ENCODE peak calls at places on chromosomes 4 and X, in seven cellular contexts. P is mammary epithelial cell, B is kidney epithelial cell, L is Caco-2, A is IMR-90, K is choroid plexus epithelial cell, O is astrocyte of the spinal cord. E is an unnamed sample.

GRCh38 chrX:129116651-129117050 is 406.6 kb downstream of the SMARCA1 start:
- DNase-seq in P (no peak), B (no peak), L (no peak), A (no peak), K (no peak), O (no peak), E (no peak)

GRCh38 chrX:37423864-37424569 is 74.9 kb downstream of the PRRG1 start:
- DNase-seq in P (no peak), B (no peak), L (no peak), A (peak), K (peak), O (peak), E (no peak)

GRCh38 chr4:41319553-41319952 is 62.8 kb downstream of the UCHL1 start:
- DNase-seq in P (peak), B (no peak), L (no peak), A (no peak), K (peak), O (no peak), E (no peak)

GRCh38 chr4:188903995-188904394 is 764.8 kb downstream of the TRIML1 start:
- DNase-seq in P (no peak), B (no peak), L (no peak), A (peak), K (no peak), O (no peak), E (no peak)

GRCh38 chrX:107135076-107135964 is 16.7 kb upstream of the RBM41 start:
- DNase-seq in P (peak), B (no peak), L (no peak), A (peak), K (peak), O (peak), E (no peak)

GRCh38 chr4:185265942-185266341 is 56.5 kb downstream of the SNX25 start:
- DNase-seq in P (peak), B (no peak), L (no peak), A (peak), K (peak), O (peak), E (no peak)

GRCh38 chrX:100645106-100645505 is 1.1 kb downstream of the SRPX2 start:
- DNase-seq in P (peak), B (no peak), L (no peak), A (no peak), K (no peak), O (no peak), E (no peak)

GRCh38 chrX:10615931-10616780 is 4.2 kb downstream of the MID1 start:
- DNase-seq in P (no peak), B (no peak), L (peak), A (peak), K (peak), O (peak), E (peak)

GRCh38 chr4:79823148-79823763 is 249.8 kb downstream of the ANTXR2 start:
- DNase-seq in P (no peak), B (no peak), L (no peak), A (peak), K (peak), O (peak), E (no peak)

GRCh38 chrX:15055146-15055930 is 182.1 kb downstream of the MOSPD2 start:
- DNase-seq in P (peak), B (peak), L (no peak), A (peak), K (peak), O (peak), E (no peak)

GRCh38 chr4:158671665-158671914 is at the start of gene C4orf46:
- DNase-seq in P (no peak), B (no peak), L (no peak), A (no peak), K (no peak), O (no peak), E (no peak)

GRCh38 chr4:111334356-111334755 is 711.5 kb upstream of the PITX2 start:
- DNase-seq in P (no peak), B (no peak), L (no peak), A (peak), K (no peak), O (no peak), E (no peak)

GRCh38 chrX:66001596-66001995 is 38.3 kb downstream of the VSIG4 start:
- DNase-seq in P (no peak), B (no peak), L (no peak), A (no peak), K (no peak), O (no peak), E (no peak)

GRCh38 chrX:34875204-34875603 is 67.4 kb upstream of the FAM47B start:
- DNase-seq in P (peak), B (peak), L (no peak), A (peak), K (peak), O (peak), E (no peak)

GRCh38 chr4:181838253-181838652 is 404.9 kb upstream of the TENM3 start:
- DNase-seq in P (no peak), B (no peak), L (no peak), A (no peak), K (no peak), O (no peak), E (no peak)

GRCh38 chr4:148054275-148054674 is 322.4 kb downstream of the ARHGAP10 start:
- DNase-seq in P (no peak), B (no peak), L (peak), A (no peak), K (peak), O (peak), E (no peak)

GRCh38 chrX:150454508-150455219 is 91.5 kb downstream of the MAMLD1 start:
- DNase-seq in P (no peak), B (no peak), L (no peak), A (no peak), K (no peak), O (no peak), E (no peak)

GRCh38 chr4:38621004-38621684 is 42.9 kb upstream of the KLF3 start:
- DNase-seq in P (peak), B (no peak), L (peak), A (peak), K (peak), O (no peak), E (no peak)

GRCh38 chr4:130510661-130511060 is 1414.7 kb downstream of the C4orf33 start:
- DNase-seq in P (no peak), B (no peak), L (no peak), A (no peak), K (no peak), O (no peak), E (no peak)

GRCh38 chr4:131430302-131430701 is 1718.8 kb upstream of the PCDH10 start:
- DNase-seq in P (peak), B (no peak), L (no peak), A (no peak), K (peak), O (no peak), E (no peak)

GRCh38 chrX:13048265-13048664 is 3.8 kb upstream of the FAM9C start:
- DNase-seq in P (peak), B (no peak), L (no peak), A (peak), K (peak), O (peak), E (no peak)

GRCh38 chr4:4913147-4913561 is 53.7 kb downstream of the MSX1 start:
- DNase-seq in P (no peak), B (no peak), L (no peak), A (no peak), K (no peak), O (no peak), E (no peak)

GRCh38 chrX:9466711-9467110 is 1.9 kb downstream of the TBL1X start:
- DNase-seq in P (no peak), B (no peak), L (no peak), A (no peak), K (no peak), O (no peak), E (no peak)

GRCh38 chr4:156576946-156577345 is 394.7 kb downstream of the PDGFC start:
- DNase-seq in P (no peak), B (no peak), L (no peak), A (no peak), K (no peak), O (no peak), E (no peak)

GRCh38 chrX:96704661-96705060 is 20.0 kb downstream of the DIAPH2 start:
- DNase-seq in P (no peak), B (no peak), L (no peak), A (peak), K (no peak), O (no peak), E (no peak)

GRCh38 chr4:8477095-8477635 is 36.6 kb downstream of the TRMT44 start:
- DNase-seq in P (no peak), B (no peak), L (no peak), A (no peak), K (no peak), O (no peak), E (no peak)

GRCh38 chrX:143171703-143172102 is 146.0 kb downstream of the SPANXN4 start:
- DNase-seq in P (no peak), B (no peak), L (no peak), A (no peak), K (no peak), O (no peak), E (no peak)

GRCh38 chrX:38215141-38215540 is 5.5 kb downstream of the SRPX start:
- DNase-seq in P (peak), B (no peak), L (no peak), A (peak), K (no peak), O (peak), E (no peak)

GRCh38 chrX:31497086-31497485 is 425.2 kb upstream of the FTHL17 start:
- DNase-seq in P (peak), B (no peak), L (no peak), A (peak), K (peak), O (peak), E (no peak)

GRCh38 chrX:120207009-120207610 is 43.5 kb upstream of the ZBTB33 start:
- DNase-seq in P (no peak), B (no peak), L (no peak), A (no peak), K (no peak), O (no peak), E (no peak)

DNA sequence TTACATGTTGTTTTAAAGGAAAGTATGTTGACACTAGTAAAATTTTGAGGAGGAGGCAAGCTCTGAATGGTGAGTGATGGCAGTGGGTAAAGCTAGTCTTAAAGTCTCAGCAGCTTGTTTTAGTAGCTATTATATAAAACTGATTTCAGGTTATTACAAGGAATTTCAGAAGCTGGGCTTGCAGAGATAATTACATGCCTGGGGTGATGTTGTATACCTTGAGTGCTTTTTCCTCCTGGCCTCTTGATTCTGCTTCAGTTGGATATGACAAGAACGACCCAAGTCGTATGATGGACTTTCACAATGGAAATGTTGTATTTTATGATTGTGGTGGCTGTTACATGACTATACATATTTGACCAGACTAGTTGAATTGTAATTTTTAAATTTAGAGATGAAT is 175.5 kb upstream of the ADGRL3 start:
- DNase-seq in P (no peak), B (no peak), L (no peak), A (no peak), K (no peak), O (no peak), E (no peak)
- TF ChIP-seq CTCF in P (no peak), B (no peak), L (no peak), A (no peak), K (no peak), O (no peak), E (no peak)

GRCh38 chrX:136768469-136769084 is 12.2 kb downstream of the ARHGEF6 start:
- DNase-seq in P (peak), B (no peak), L (no peak), A (peak), K (peak), O (peak), E (peak)

GRCh38 chrX:136765957-136766356 is 14.8 kb downstream of the ARHGEF6 start:
- DNase-seq in P (no peak), B (no peak), L (no peak), A (no peak), K (no peak), O (no peak), E (no peak)

GRCh38 chrX:136766785-136767103 is 14.0 kb downstream of the ARHGEF6 start:
- DNase-seq in P (no peak), B (no peak), L (no peak), A (no peak), K (no peak), O (no peak), E (no peak)

GRCh38 chrX:136764206-136764605 is 16.5 kb downstream of the ARHGEF6 start:
- DNase-seq in P (no peak), B (no peak), L (no peak), A (no peak), K (no peak), O (no peak), E (no peak)

DNA sequence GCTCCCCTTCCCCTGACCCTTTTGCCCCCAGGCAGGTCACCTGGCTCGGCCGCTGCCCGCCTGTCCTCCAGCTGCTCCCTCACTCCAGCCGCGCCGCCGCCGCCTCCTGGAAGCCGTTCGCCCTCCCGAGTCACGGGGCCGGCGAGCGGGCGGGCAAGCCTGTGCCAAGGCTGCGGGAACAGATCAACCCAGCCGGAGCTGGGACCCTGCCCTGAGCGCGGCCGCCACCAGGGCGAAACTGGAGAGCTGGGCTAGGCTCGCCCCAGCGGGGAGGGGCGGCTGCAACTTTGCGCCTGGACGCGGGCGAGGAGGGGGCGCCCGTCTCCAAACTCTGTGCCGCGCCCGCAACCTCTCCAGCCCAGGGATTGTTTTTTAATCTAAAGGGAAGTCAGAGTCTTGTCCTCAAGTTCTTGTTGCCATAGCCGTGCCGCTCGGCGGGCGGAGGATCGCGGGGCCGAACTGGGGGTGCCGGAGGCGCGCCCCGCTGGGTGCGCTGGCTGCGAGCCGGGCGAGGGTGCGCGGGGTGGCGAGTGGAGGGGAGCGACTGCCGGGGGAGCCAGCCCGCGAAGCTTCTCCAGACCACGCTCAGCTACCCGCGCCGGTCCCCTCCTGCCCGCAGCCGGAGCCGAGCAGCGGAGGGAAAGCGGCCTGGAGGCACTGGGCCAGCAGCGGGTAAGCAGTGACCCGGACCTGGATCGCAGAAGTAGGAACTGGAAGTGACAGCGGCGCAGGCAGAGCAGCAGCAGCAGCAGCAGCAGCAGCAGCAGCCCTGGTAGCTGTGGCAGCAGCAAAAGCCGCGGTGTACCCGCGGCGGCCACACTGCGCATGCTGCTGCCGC is 13.4 kb downstream of the ARHGEF6 start:
- DNase-seq in P (peak), B (no peak), L (peak), A (peak), K (peak), O (peak), E (peak)
- TF ChIP-seq CTCF in P (peak), B (peak), L (peak), A (no peak), K (peak), O (peak), E (peak)

GRCh38 chrX:131063613-131064012 is 5.5 kb downstream of the ARHGAP36 start:
- DNase-seq in P (no peak), B (no peak), L (no peak), A (no peak), K (no peak), O (no peak), E (no peak)
- TF ChIP-seq CTCF in P (no peak), B (peak), L (no peak), A (no peak), K (no peak), O (no peak), E (peak)

GRCh38 chrX:43345166-43345565 is 310.9 kb upstream of the MAOA start:
- DNase-seq in P (no peak), B (no peak), L (no peak), A (no peak), K (no peak), O (no peak), E (no peak)

GRCh38 chrX:43350935-43351334 is 305.2 kb upstream of the MAOA start:
- DNase-seq in P (no peak), B (no peak), L (no peak), A (no peak), K (no peak), O (no peak), E (no peak)

GRCh38 chrX:43349363-43349762 is 306.7 kb upstream of the MAOA start:
- DNase-seq in P (peak), B (no peak), L (peak), A (peak), K (peak), O (peak), E (peak)
- TF ChIP-seq CTCF in P (peak), B (peak), L (peak), A (peak), K (peak), O (peak), E (peak)

DNA sequence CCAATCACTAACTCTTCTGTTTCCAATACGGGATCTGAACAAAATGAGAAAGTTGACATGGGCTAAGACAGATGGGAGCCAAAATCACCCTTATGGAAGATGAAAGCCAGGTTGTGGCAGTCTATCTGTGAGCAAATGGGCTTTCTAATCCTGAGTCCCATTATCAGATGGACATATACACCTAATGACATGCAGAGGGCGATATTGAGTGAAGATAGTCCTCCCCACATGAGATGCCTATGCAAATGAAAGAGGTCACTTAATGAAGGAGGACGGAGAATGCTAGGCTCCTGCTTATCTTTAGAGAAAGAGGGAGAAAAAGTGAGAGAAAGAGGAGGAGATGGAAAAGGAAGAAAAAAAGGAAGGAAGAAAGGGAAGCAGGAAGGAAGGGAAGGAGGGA is 547.5 kb downstream of the NLGN4X start:
- DNase-seq in P (peak), B (no peak), L (no peak), A (no peak), K (no peak), O (peak), E (no peak)
- TF ChIP-seq CTCF in P (peak), B (no peak), L (no peak), A (no peak), K (no peak), O (peak), E (peak)

DNA sequence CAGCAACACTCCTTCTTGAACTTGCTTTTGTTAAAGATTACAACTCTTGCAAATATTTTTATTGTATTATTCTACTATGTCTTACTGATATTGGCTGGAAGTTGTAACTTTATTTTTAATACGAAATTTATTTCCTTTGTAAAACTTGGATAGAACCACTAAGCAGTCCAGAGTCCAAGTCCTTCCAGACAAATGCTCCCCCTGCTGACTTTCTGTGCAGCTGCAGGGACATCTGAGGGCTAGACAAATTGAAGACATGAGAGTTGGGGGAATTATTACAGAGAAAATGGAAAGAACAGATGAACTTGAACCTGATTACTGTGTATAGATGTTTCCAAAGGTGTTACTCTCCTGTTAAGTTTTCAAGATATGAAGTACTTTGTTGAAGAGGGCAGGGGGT is 238.8 kb downstream of the GRIA3 start:
- DNase-seq in P (peak), B (no peak), L (peak), A (peak), K (peak), O (peak), E (no peak)
- TF ChIP-seq CTCF in P (peak), B (peak), L (peak), A (peak), K (peak), O (peak), E (peak)

GRCh38 chr4:166324321-166324720 is 451.3 kb downstream of the TLL1 start:
- DNase-seq in P (peak), B (no peak), L (peak), A (no peak), K (peak), O (peak), E (no peak)
- TF ChIP-seq CTCF in P (peak), B (peak), L (peak), A (no peak), K (peak), O (peak), E (peak)

GRCh38 chr4:179867300-179867878 is 2375.8 kb upstream of the TENM3 start:
- DNase-seq in P (peak), B (peak), L (peak), A (peak), K (peak), O (peak), E (peak)
- TF ChIP-seq CTCF in P (peak), B (peak), L (peak), A (peak), K (peak), O (peak), E (peak)

GRCh38 chr4:74344031-74344430 is 20.9 kb upstream of the EREG start:
- DNase-seq in P (no peak), B (no peak), L (no peak), A (no peak), K (no peak), O (no peak), E (no peak)
- TF ChIP-seq CTCF in P (no peak), B (no peak), L (no peak), A (no peak), K (no peak), O (no peak), E (no peak)

GRCh38 chrX:76850851-76851250 is 423.3 kb downstream of the MAGEE1 start:
- DNase-seq in P (no peak), B (no peak), L (no peak), A (no peak), K (no peak), O (no peak), E (no peak)
- TF ChIP-seq CTCF in P (peak), B (no peak), L (no peak), A (no peak), K (no peak), O (peak), E (no peak)